ENCODE peak calls at places on chromosomes 2 and 18, in five cellular contexts. M, Q, J, K and H are unnamed samples.

GRCh38 chr2:219177594-219178376 is at the start of gene RETREG2:
- DNase-seq in M (no peak), Q (peak; percentile 92), J (peak; percentile 85), K (peak; percentile 98), H (peak; percentile 96)

GRCh38 chr2:36820942-36821605 is 124.6 kb downstream of the VIT start:
- DNase-seq in M (no peak), Q (no peak), J (no peak), K (no peak), H (no peak)

GRCh38 chr2:17208511-17208910 is 309.7 kb downstream of the RAD51AP2 start:
- DNase-seq in M (no peak), Q (no peak), J (peak; percentile 78), K (peak; percentile 55), H (no peak)

GRCh38 chr2:233994191-233994590 is 56.3 kb upstream of the SPP2 start:
- DNase-seq in M (no peak), Q (no peak), J (no peak), K (no peak), H (peak; percentile 44)

GRCh38 chr2:27915874-27916273 is 25.3 kb downstream of the BABAM2 start:
- DNase-seq in M (no peak), Q (no peak), J (peak; percentile 23), K (no peak), H (no peak)

GRCh38 chr18:56853961-56854360 is 202.8 kb downstream of the WDR7 start:
- DNase-seq in M (no peak), Q (no peak), J (no peak), K (no peak), H (no peak)

GRCh38 chr18:10085405-10085804 is 171.6 kb downstream of the VAPA start:
- DNase-seq in M (peak; percentile 79), Q (no peak), J (peak; percentile 63), K (no peak), H (no peak)

GRCh38 chr2:54166121-54166773 is 50.8 kb downstream of the ACYP2 start:
- DNase-seq in M (no peak), Q (no peak), J (peak; percentile 9), K (peak; percentile 40), H (no peak)

GRCh38 chr2:109422758-109423500 is 190.8 kb downstream of the SEPTIN10 start:
- DNase-seq in M (no peak), Q (peak; percentile 31), J (no peak), K (no peak), H (no peak)

GRCh38 chr2:108923736-108924443 is 65.1 kb downstream of the EDAR start:
- DNase-seq in M (no peak), Q (peak; percentile 35), J (no peak), K (no peak), H (no peak)

GRCh38 chr2:40654346-40654745 is 202.5 kb upstream of the SLC8A1 start:
- DNase-seq in M (no peak), Q (no peak), J (no peak), K (peak; percentile 0), H (no peak)

GRCh38 chr2:231674587-231675334 is 33.6 kb upstream of the PTMA start:
- DNase-seq in M (no peak), Q (peak; percentile 82), J (peak; percentile 41), K (peak; percentile 73), H (peak; percentile 69)

GRCh38 chr18:21257383-21257782 is 15.4 kb downstream of the GREB1L start:
- DNase-seq in M (no peak), Q (no peak), J (peak; percentile 83), K (peak; percentile 36), H (no peak)

GRCh38 chr2:55133467-55134315 is 83.4 kb upstream of the RTN4 start:
- DNase-seq in M (no peak), Q (no peak), J (peak; percentile 93), K (peak; percentile 94), H (no peak)

GRCh38 chr2:96167407-96168013 is 22.3 kb upstream of the DUSP2 start:
- DNase-seq in M (no peak), Q (no peak), J (peak; percentile 67), K (no peak), H (no peak)

GRCh38 chr2:191571163-191571769 is 106.7 kb upstream of the NABP1 start:
- DNase-seq in M (peak; percentile 62), Q (no peak), J (peak; percentile 73), K (peak; percentile 74), H (no peak)

GRCh38 chr2:70440621-70441020 is 113.0 kb downstream of the TGFA start:
- DNase-seq in M (no peak), Q (no peak), J (no peak), K (no peak), H (no peak)

GRCh38 chr2:121123268-121123667 is 161.7 kb downstream of the TFCP2L1 start:
- DNase-seq in M (no peak), Q (no peak), J (no peak), K (no peak), H (no peak)

GRCh38 chr2:219269362-219270054 is 9.7 kb upstream of the DNAJB2 start:
- DNase-seq in M (no peak), Q (peak; percentile 72), J (no peak), K (no peak), H (no peak)

GRCh38 chr2:112805542-112805941 is 21.2 kb upstream of the IL1A start:
- DNase-seq in M (no peak), Q (no peak), J (no peak), K (no peak), H (no peak)

GRCh38 chr2:225122582-225123486 is 80.6 kb upstream of the DOCK10 start:
- DNase-seq in M (no peak), Q (no peak), J (no peak), K (peak; percentile 56), H (peak; percentile 15)

GRCh38 chr2:214103199-214104001 is 307.5 kb upstream of the VWC2L start:
- DNase-seq in M (no peak), Q (no peak), J (peak; percentile 1), K (no peak), H (no peak)

GRCh38 chr18:21361297-21361880 is 119.4 kb downstream of the GREB1L start:
- DNase-seq in M (no peak), Q (no peak), J (no peak), K (peak; percentile 9), H (no peak)

GRCh38 chr2:54588244-54588899 is 132.2 kb downstream of the SPTBN1 start:
- DNase-seq in M (no peak), Q (no peak), J (no peak), K (no peak), H (no peak)

GRCh38 chr2:86193901-86194567 is 1.2 kb downstream of the IMMT start:
- DNase-seq in M (no peak), Q (no peak), J (no peak), K (peak; percentile 57), H (no peak)

GRCh38 chr2:84251651-84252278 is 207.3 kb downstream of the SUCLG1 start:
- DNase-seq in M (no peak), Q (no peak), J (no peak), K (no peak), H (no peak)